ENCODE peak calls at places on chromosomes 5 and 9, in four cellular contexts. T is activated CD8-positive, alpha-beta memory T cell treated with anti-CD3 and anti-CD28 coated beads for 48 hours; Z is T follicular helper cell; C is LNCaP clone FGC. D is an unnamed sample.

GRCh38 chr5:163506726-163507125 is 1.3 kb downstream of the MAT2B start:
- DNase-seq in T (no peak), Z (no peak), C (no peak), D (no peak)

GRCh38 chr5:94969174-94969573 is 315.7 kb downstream of the MCTP1 start:
- DNase-seq in T (no peak), Z (no peak), C (peak; percentile 46), D (no peak)

GRCh38 chr5:95850391-95850894 is 27.9 kb upstream of the GLRX start:
- DNase-seq in T (no peak), Z (no peak), C (no peak), D (no peak)

GRCh38 chr5:123261752-123262151 is 161.5 kb downstream of the CEP120 start:
- DNase-seq in T (no peak), Z (no peak), C (no peak), D (no peak)

GRCh38 chr5:148457183-148457620 is 73.4 kb downstream of the FBXO38 start:
- DNase-seq in T (no peak), Z (peak; percentile 8), C (no peak), D (no peak)

GRCh38 chr9:97176206-97176605 is 131.3 kb upstream of the CCDC180 start:
- DNase-seq in T (no peak), Z (no peak), C (no peak), D (no peak)

GRCh38 chr5:141373673-141374317 is at the start of gene PCDHGA6:
- DNase-seq in T (no peak), Z (no peak), C (no peak), D (no peak)

GRCh38 chr5:74384851-74385250 is 255.7 kb downstream of the ENC1 start:
- DNase-seq in T (no peak), Z (no peak), C (no peak), D (no peak)

GRCh38 chr5:157188270-157188669 is 7.6 kb downstream of the ITK start:
- DNase-seq in T (no peak), Z (no peak), C (no peak), D (no peak)

GRCh38 chr5:68114641-68115040 is 100.9 kb upstream of the PIK3R1 start:
- DNase-seq in T (no peak), Z (no peak), C (no peak), D (no peak)

GRCh38 chr5:956941-957729 is 51.5 kb upstream of the NKD2 start:
- DNase-seq in T (peak; percentile 47), Z (no peak), C (no peak), D (no peak)

GRCh38 chr9:89179920-89180667 is 1.5 kb upstream of the SHC3 start:
- DNase-seq in T (peak; percentile 23), Z (no peak), C (peak; percentile 92), D (no peak)

GRCh38 chr9:5442400-5443011 is 4.8 kb upstream of the PLGRKT start:
- DNase-seq in T (no peak), Z (no peak), C (peak; percentile 68), D (no peak)

GRCh38 chr9:132896264-132896663 is 17.6 kb downstream of the SPACA9 start:
- DNase-seq in T (no peak), Z (no peak), C (no peak), D (no peak)

GRCh38 chr5:124402144-124402581 is 344.3 kb downstream of the ZNF608 start:
- DNase-seq in T (no peak), Z (no peak), C (no peak), D (no peak)

GRCh38 chr5:68368686-68369359 is 153.3 kb downstream of the PIK3R1 start:
- DNase-seq in T (no peak), Z (no peak), C (peak; percentile 27), D (no peak)

GRCh38 chr5:28310696-28311095 is 1272.3 kb upstream of the CDH9 start:
- DNase-seq in T (no peak), Z (no peak), C (no peak), D (no peak)

GRCh38 chr9:125756499-125756898 is 9.3 kb downstream of the PBX3 start:
- DNase-seq in T (no peak), Z (no peak), C (no peak), D (no peak)

GRCh38 chr9:74025402-74025894 is 471.7 kb upstream of the RORB start:
- DNase-seq in T (no peak), Z (no peak), C (no peak), D (no peak)

GRCh38 chr5:181187500-181188213 is 17.3 kb downstream of the TRIM7 start:
- DNase-seq in T (no peak), Z (no peak), C (peak; percentile 80), D (no peak)

GRCh38 chr9:134059188-134059641 is 8.6 kb downstream of the BRD3 start:
- DNase-seq in T (no peak), Z (no peak), C (no peak), D (no peak)

GRCh38 chr5:128101676-128102075 is 18.1 kb downstream of the SLC12A2 start:
- DNase-seq in T (no peak), Z (no peak), C (no peak), D (no peak)

GRCh38 chr5:38854907-38855306 is 9.1 kb downstream of the OSMR start:
- DNase-seq in T (no peak), Z (no peak), C (no peak), D (no peak)

GRCh38 chr9:70542339-70542931 is 128.0 kb upstream of the KLF9 start:
- DNase-seq in T (no peak), Z (no peak), C (no peak), D (no peak)

GRCh38 chr9:124284940-124285441 is 27.2 kb downstream of the NEK6 start:
- DNase-seq in T (no peak), Z (no peak), C (no peak), D (no peak)

GRCh38 chr5:38458174-38458573 is 98.3 kb downstream of the LIFR start:
- DNase-seq in T (no peak), Z (no peak), C (no peak), D (no peak)